ENCODE peak calls at places on chromosome 2, in six cellular contexts. E, B, K, F, L and S are unnamed samples.

GRCh38 chr2:26969089-26969844 is 1.2 kb upstream of the MAPRE3 start:
- DNase-seq in K (no peak), B (peak; percentile 75), L (no peak), E (no peak), F (peak; percentile 38), S (peak; percentile 51)

GRCh38 chr2:144472911-144473310 is 47.0 kb downstream of the ZEB2 start:
- DNase-seq in F (no peak), K (no peak), B (no peak), E (no peak), L (no peak), S (no peak)

GRCh38 chr2:30402441-30403182 is 44.4 kb upstream of the LCLAT1 start:
- DNase-seq in F (no peak), E (no peak), L (no peak), B (no peak), K (no peak), S (peak; percentile 17)

GRCh38 chr2:108918156-108918845 is 70.7 kb downstream of the EDAR start:
- DNase-seq in F (no peak), E (no peak), L (no peak), K (no peak), B (no peak), S (no peak)

GRCh38 chr2:119696005-119696404 is 17.0 kb downstream of the TMEM177 start:
- DNase-seq in F (no peak), B (no peak), K (no peak), L (no peak), E (no peak), S (no peak)

GRCh38 chr2:974054-974453 is 23.4 kb downstream of the SNTG2 start:
- DNase-seq in L (no peak), F (no peak), K (no peak), E (no peak), B (no peak), S (no peak)

GRCh38 chr2:29694741-29695140 is 226.6 kb downstream of the ALK start:
- DNase-seq in F (no peak), K (no peak), L (no peak), E (no peak), B (no peak), S (no peak)

GRCh38 chr2:37585295-37585908 is 86.0 kb downstream of the CDC42EP3 start:
- DNase-seq in F (no peak), B (no peak), E (no peak), K (peak; percentile 39), L (peak; percentile 20), S (peak; percentile 25)

GRCh38 chr2:168254158-168254935 is 7.0 kb upstream of the STK39 start:
- DNase-seq in B (no peak), F (peak; percentile 56), E (no peak), K (no peak), L (no peak), S (peak; percentile 73)

DNA sequence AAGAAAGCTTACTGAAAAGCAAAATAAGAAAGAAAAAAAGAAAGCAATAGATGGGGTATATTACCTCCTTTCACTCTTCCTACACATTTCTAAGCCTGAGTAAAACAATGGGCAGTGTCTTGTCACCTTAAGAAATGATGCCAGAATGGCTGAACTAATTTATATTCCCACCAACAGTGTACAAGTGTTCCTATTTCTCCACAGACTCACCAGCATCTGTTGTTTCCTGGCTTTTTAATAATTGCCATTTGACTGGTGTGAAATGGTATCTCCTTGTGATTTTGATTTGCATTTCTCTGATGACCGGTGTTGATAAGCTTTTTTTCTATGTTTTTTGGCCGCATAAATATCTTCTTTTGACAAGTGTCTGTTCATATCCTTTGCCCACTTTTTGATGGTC is 98.4 kb downstream of the SPHKAP start:
- DNase-seq in K (no peak), B (no peak), F (no peak), L (no peak), E (no peak), S (no peak)
- H3K4me2 ChIP-seq in K (no peak overlapping the region), B (no peak overlapping the region), F (no peak overlapping the region), L (no peak overlapping the region), E (no peak overlapping the region), S (no peak overlapping the region)

GRCh38 chr2:19474128-19474527 is 115.7 kb upstream of the OSR1 start:
- DNase-seq in F (peak; percentile 63), K (peak; percentile 28), L (no peak), E (no peak), B (peak; percentile 73), S (peak; percentile 60)
- H3K4me2 ChIP-seq in F (peak overlapping the region; percentile 14), K (no peak overlapping the region), L (no peak overlapping the region), E (no peak overlapping the region), B (no peak overlapping the region), S (no peak overlapping the region)

DNA sequence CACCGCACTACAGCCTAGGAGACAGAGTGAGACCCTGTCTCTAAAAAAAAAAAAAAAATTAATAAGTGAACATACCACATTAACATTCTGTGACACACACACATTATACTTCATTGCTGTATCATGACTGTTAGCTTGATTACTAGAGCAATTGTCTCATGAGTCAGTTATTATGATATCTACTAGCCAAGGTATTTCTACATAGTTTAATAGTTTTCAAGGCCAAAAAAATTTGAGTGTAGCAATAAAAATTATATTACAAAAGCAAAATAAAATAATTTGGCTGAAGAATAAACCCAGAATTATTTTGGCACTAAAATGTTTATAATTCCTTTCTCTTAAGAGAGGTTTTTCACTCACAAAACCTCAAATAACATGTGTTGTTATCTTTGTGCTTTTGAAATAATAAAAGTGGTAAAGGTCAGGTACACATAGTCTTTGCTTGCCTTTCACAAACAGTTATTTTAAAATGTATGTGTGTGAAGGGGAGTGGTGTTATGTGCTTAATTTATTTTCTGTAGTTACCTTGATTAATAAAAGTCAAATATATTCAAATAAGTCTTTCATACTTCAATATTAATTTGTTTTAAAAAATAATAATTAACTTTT is 136.9 kb upstream of the SPOPL start:
- DNase-seq in L (no peak), E (no peak), B (peak; percentile 75), F (peak; percentile 68), K (no peak), S (peak; percentile 37)
- H3K4me2 ChIP-seq in L (no peak overlapping the region), E (no peak overlapping the region), B (no peak overlapping the region), F (peak overlapping the region; percentile 19), K (no peak overlapping the region), S (no peak overlapping the region)

DNA sequence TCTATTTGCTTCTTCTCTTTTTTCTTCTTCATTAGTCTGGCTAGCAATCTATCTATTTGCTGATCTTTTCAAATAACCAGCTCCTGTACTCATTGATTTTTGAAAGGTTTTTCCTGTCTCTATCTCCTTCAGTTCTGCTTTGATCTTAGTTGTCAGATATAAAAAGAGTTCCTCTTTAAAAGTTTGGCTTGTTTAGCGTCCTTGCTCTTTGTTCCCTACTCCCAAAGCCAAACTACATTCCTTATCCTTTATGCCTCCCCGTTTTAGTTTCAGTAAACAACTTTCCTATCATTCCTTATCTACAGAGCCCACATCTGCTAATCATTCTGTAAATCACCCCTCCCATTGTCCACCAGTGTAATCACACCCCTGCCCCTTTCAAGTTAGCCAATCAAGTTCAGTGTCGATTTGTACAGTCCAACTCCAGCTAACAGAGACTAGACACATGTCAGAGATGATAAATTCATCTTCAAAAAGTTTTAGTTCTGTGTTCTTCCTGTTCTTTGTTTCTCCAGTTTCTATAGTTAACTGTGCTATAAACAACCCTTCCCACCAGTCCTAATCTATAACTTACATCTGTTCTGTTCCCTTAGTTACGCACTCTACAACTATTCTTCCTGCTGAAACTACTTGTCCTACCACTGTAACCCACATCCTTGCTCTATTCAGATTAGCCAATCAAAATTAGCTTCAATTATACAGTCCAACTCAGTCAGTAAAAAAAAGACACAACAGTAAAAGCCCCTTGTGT is 44.4 kb downstream of the TFPI start:
- DNase-seq in B (no peak), L (no peak), E (no peak), K (no peak), F (no peak), S (no peak)
- H3K4me2 ChIP-seq in B (no peak overlapping the region), L (peak overlapping the region; percentile 72), E (no peak overlapping the region), K (peak overlapping the region; percentile 31), F (no peak overlapping the region), S (no peak overlapping the region)